ENCODE peak calls at places on chromosomes 1 and 21, in five cellular contexts. S is OCI-LY7, M is heart left ventricle, Q is astrocyte, I is heart right ventricle. N is an unnamed sample.

GRCh38 chr1:6870086-6870485 is 84.8 kb downstream of the CAMTA1 start:
- DNase-seq in Q (peak; percentile 14), I (no peak), S (no peak), M (no peak), N (no peak)

GRCh38 chr1:200107004-200107470 is 79.5 kb downstream of the NR5A2 start:
- DNase-seq in S (peak; percentile 25), Q (no peak), M (no peak), I (no peak), N (peak; percentile 58)

GRCh38 chr1:63401945-63402344 is 34.5 kb downstream of the ALG6 start:
- DNase-seq in I (no peak), M (no peak), S (no peak), Q (no peak), N (no peak)

GRCh38 chr1:23590058-23590783 is 30.9 kb upstream of the ID3 start:
- DNase-seq in M (no peak), I (no peak), S (peak; percentile 72), Q (no peak), N (no peak)

GRCh38 chr1:192628406-192629057 is 7.4 kb upstream of the RGS13 start:
- DNase-seq in I (no peak), S (no peak), M (no peak), Q (no peak), N (no peak)

GRCh38 chr1:107952989-107953388 is 12.0 kb downstream of the VAV3 start:
- DNase-seq in S (peak; percentile 20), M (no peak), I (no peak), Q (no peak), N (no peak)

GRCh38 chr21:45880097-45881068 is 101.2 kb upstream of the COL6A1 start:
- DNase-seq in I (peak; percentile 65), Q (peak; percentile 45), S (peak; percentile 65), M (peak; percentile 70), N (peak; percentile 91)

GRCh38 chr1:21938791-21939538 is 1.9 kb upstream of the HSPG2 start:
- DNase-seq in M (no peak), I (no peak), S (no peak), Q (peak; percentile 47), N (no peak)

GRCh38 chr1:226131639-226132038 is 54.9 kb downstream of the ACBD3 start:
- DNase-seq in I (no peak), M (no peak), S (no peak), Q (no peak), N (no peak)

GRCh38 chr1:151175036-151175741 is 592 bp downstream of the TMOD4 start:
- DNase-seq in Q (no peak), M (no peak), S (no peak), I (no peak), N (no peak)

GRCh38 chr1:157088607-157089006 is 11.0 kb downstream of the ETV3L start:
- DNase-seq in Q (no peak), I (no peak), M (no peak), S (no peak), N (peak; percentile 25)

GRCh38 chr1:93344886-93345632 is 648 bp upstream of the DR1 start:
- DNase-seq in Q (peak; percentile 5), M (no peak), I (no peak), S (peak; percentile 44), N (peak; percentile 35)

GRCh38 chr1:6832789-6833188 is 47.5 kb downstream of the CAMTA1 start:
- DNase-seq in Q (no peak), S (no peak), M (no peak), I (no peak), N (no peak)

GRCh38 chr1:25766721-25767436 is 33.1 kb upstream of the SELENON start:
- DNase-seq in S (no peak), M (peak; percentile 42), I (peak; percentile 43), Q (no peak), N (peak; percentile 20)

GRCh38 chr1:159821171-159821867 is 5.4 kb upstream of the SLAMF8 start:
- DNase-seq in Q (no peak), I (no peak), S (peak; percentile 38), M (no peak), N (no peak)

GRCh38 chr1:1216770-1217620 is 3.0 kb upstream of the TNFRSF4 start:
- DNase-seq in I (no peak), S (no peak), M (no peak), Q (no peak), N (no peak)

GRCh38 chr1:203187306-203188264 is 1.1 kb upstream of the CHI3L1 start:
- DNase-seq in S (no peak), I (no peak), Q (no peak), M (no peak), N (no peak)

GRCh38 chr21:41641821-41642368 is 125.0 kb downstream of the RIPK4 start:
- DNase-seq in Q (peak; percentile 93), M (peak; percentile 76), S (no peak), I (peak; percentile 45), N (peak; percentile 97)

GRCh38 chr21:36211660-36212512 is 55.3 kb downstream of the DOP1B start:
- DNase-seq in S (no peak), I (no peak), Q (peak; percentile 92), M (no peak), N (peak; percentile 91)

GRCh38 chr1:5371270-5371669 is 621.0 kb downstream of the NPHP4 start:
- DNase-seq in I (no peak), Q (no peak), M (no peak), S (no peak), N (no peak)

GRCh38 chr1:6082430-6082971 is 36.8 kb downstream of the KCNAB2 start:
- DNase-seq in M (no peak), S (no peak), Q (no peak), I (no peak), N (peak; percentile 35)

GRCh38 chr1:94553323-94553730 is 11.8 kb upstream of the F3 start:
- DNase-seq in Q (peak; percentile 22), M (no peak), I (no peak), S (no peak), N (peak; percentile 28)

GRCh38 chr1:208201241-208201640 is 42.9 kb downstream of the PLXNA2 start:
- DNase-seq in I (no peak), S (no peak), Q (peak; percentile 99), M (peak; percentile 80), N (peak; percentile 98)

GRCh38 chr1:24770891-24771290 is 25.6 kb downstream of the CLIC4 start:
- DNase-seq in I (no peak), S (no peak), M (no peak), Q (no peak), N (no peak)

GRCh38 chr1:162081316-162081715 is 11.8 kb downstream of the NOS1AP start:
- DNase-seq in I (no peak), Q (no peak), S (no peak), M (no peak), N (peak; percentile 56)

DNA sequence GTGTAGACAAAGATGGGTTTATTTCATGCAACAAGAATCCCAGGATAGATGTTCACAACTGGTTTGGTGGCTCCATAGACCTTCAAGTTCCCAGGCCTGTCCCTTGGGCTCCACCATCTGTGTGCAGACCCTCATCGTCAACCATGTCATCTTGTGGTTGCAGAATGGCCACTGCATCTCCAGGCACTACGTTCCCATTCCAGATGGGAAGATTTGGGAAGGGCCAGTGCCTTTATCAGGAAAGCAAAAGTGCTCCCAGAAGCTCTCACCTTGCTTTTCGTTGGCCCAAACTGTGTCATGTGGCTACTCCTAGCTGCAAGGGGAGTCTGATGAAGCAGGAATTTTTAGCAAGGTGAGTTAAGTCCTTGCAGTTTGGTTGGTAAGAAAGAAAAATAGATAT is 12.8 kb downstream of the TMCC2 start:
- DNase-seq in M (no peak), Q (no peak), S (no peak), I (no peak), N (no peak)
- H3K27ac ChIP-seq in M (no peak overlapping the region), Q (no peak overlapping the region), S (no peak overlapping the region), I (no peak overlapping the region), N (no peak overlapping the region)

DNA sequence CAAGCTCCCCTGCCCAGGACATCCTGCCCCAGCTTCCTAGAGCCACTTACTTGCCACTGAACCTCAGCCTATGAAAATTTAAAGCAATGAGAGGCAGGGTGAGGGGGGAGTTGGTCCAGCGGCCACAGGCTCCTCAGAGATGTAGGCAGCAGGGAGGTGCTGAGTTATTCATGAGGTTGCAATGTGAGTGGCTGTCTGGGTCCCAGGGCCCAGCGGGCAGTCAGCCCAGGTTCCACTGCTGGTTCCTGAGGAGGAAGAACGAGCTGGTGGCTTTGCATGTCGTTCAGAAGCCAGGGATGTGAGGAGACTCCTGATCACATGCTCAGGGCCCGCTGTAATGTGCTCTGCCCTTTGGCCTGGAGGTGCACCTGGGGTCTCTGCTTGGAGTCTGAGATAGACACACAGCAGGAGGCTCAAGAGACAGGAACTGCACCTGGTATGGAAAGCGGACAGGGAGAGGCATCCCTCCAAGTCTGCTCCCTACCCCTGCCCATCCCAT is at the start of gene KNCN:
- DNase-seq in Q (no peak), I (no peak), M (no peak), S (no peak), N (no peak)
- H3K27ac ChIP-seq in Q (no peak within 1 kb of the TSS), I (no peak within 1 kb of the TSS), M (no peak within 1 kb of the TSS), S (no peak within 1 kb of the TSS), N (no peak within 1 kb of the TSS)

GRCh38 chr1:56820755-56821461 is 1.7 kb upstream of the FYB2 start:
- DNase-seq in I (peak; percentile 79), Q (peak; percentile 38), S (peak; percentile 56), M (peak; percentile 76), N (peak; percentile 89)

GRCh38 chr1:56821462-56821797 is 2.2 kb upstream of the FYB2 start:
- DNase-seq in M (no peak), S (no peak), I (no peak), Q (peak; percentile 31), N (peak; percentile 26)

GRCh38 chr1:56816909-56817308 is 2.3 kb downstream of the FYB2 start:
- DNase-seq in M (no peak), Q (no peak), I (no peak), S (no peak), N (no peak)

GRCh38 chr1:56817716-56818463 is 1.3 kb downstream of the FYB2 start:
- DNase-seq in Q (no peak), S (no peak), I (no peak), M (no peak), N (no peak)

DNA sequence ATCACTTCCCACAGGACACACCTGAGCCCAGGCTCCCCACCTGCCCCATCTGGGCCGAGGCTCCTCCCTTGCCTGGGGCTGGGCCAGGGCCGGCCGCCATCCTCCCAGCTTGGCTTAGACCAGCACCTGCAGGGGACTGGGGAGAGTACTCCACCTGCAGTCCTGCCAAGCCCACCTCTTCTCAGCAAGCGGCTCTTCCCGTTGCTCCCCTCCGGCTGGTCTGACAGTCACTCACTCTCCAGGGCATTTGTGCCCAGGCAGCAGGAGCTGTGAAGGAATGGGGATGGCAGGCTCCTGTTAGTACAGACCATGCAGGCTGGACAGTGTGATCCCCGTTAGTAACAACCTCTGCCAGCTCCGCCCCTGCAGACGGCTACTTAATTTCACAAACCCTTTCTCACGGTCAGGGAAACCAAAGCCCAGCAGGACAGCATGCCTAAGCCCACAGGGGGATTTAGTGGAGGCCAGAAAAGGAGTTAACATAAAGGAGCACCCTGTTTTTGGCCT is at the start of gene FYB2:
- DNase-seq in M (no peak), S (no peak), I (peak; percentile 25), Q (no peak), N (no peak)
- H3K27ac ChIP-seq in M (peak within 1 kb of the TSS; percentile 81), S (no peak within 1 kb of the TSS), I (peak within 1 kb of the TSS; percentile 84), Q (no peak within 1 kb of the TSS), N (no peak within 1 kb of the TSS)

GRCh38 chr1:54329337-54329954 is 76.7 kb downstream of the SSBP3 start:
- DNase-seq in I (no peak), Q (no peak), S (no peak), M (no peak), N (no peak)

GRCh38 chr1:54326577-54327385 is 79.4 kb downstream of the SSBP3 start:
- DNase-seq in I (no peak), S (no peak), Q (no peak), M (no peak), N (no peak)

GRCh38 chr1:54325705-54326461 is 80.3 kb downstream of the SSBP3 start:
- DNase-seq in Q (no peak), S (no peak), I (no peak), M (no peak), N (no peak)

GRCh38 chr1:54327386-54328116 is 78.6 kb downstream of the SSBP3 start:
- DNase-seq in I (no peak), S (peak; percentile 39), M (no peak), Q (no peak), N (no peak)

GRCh38 chr1:54328117-54328636 is 78.0 kb downstream of the SSBP3 start:
- DNase-seq in Q (no peak), M (no peak), I (no peak), S (no peak), N (no peak)
- H3K27ac ChIP-seq in Q (no peak overlapping the region), M (no peak overlapping the region), I (no peak overlapping the region), S (no peak overlapping the region), N (no peak overlapping the region)